ENCODE peak calls at places on chromosomes 6 and 20, in seven cellular contexts. N is A673, F is right lobe of liver, T is RWPE1, L is SK-N-SH, P is heart left ventricle, Y is tibial nerve. C is an unnamed sample.

GRCh38 chr6:127102299-127102698 is 16.2 kb upstream of the RSPO3 start:
- DNase-seq in N (peak; percentile 44), F (no peak), T (peak; percentile 39), L (no peak), P (no peak), Y (no peak), C (peak; percentile 6)

GRCh38 chr20:53208110-53208908 is 236.2 kb downstream of the TSHZ2 start:
- DNase-seq in N (peak; percentile 51), F (no peak), T (no peak), L (peak; percentile 17), P (no peak), Y (no peak), C (no peak)

GRCh38 chr6:135128268-135128914 is 52.7 kb upstream of the MYB start:
- DNase-seq in N (no peak), F (no peak), T (no peak), L (no peak), P (no peak), Y (no peak), C (no peak)

GRCh38 chr20:8244637-8245036 is 112.6 kb downstream of the PLCB1 start:
- DNase-seq in N (peak; percentile 10), F (no peak), T (no peak), L (no peak), P (no peak), Y (peak; percentile 79), C (peak; percentile 41)

GRCh38 chr6:122476131-122476530 is 4.5 kb upstream of the SERINC1 start:
- DNase-seq in N (peak; percentile 54), F (no peak), T (peak; percentile 23), L (peak; percentile 38), P (no peak), Y (no peak), C (no peak)

GRCh38 chr6:148347076-148348054 is 4.7 kb downstream of the SASH1 start:
- DNase-seq in N (no peak), F (no peak), T (no peak), L (no peak), P (no peak), Y (no peak), C (no peak)

GRCh38 chr20:48146303-48146702 is 361.0 kb upstream of the SULF2 start:
- DNase-seq in N (no peak), F (no peak), T (no peak), L (no peak), P (no peak), Y (no peak), C (no peak)

GRCh38 chr6:126153661-126154060 is 167.3 kb downstream of the TRMT11 start:
- DNase-seq in N (no peak), F (no peak), T (no peak), L (no peak), P (no peak), Y (no peak), C (no peak)

GRCh38 chr6:100300221-100300736 is 164.4 kb downstream of the SIM1 start:
- DNase-seq in N (no peak), F (no peak), T (peak; percentile 88), L (no peak), P (no peak), Y (no peak), C (no peak)

GRCh38 chr20:35328095-35328685 is 36.0 kb upstream of the FAM83C start:
- DNase-seq in N (no peak), F (no peak), T (no peak), L (no peak), P (no peak), Y (no peak), C (no peak)

GRCh38 chr6:129730477-129731165 is 20.6 kb upstream of the ARHGAP18 start:
- DNase-seq in N (peak; percentile 35), F (no peak), T (peak; percentile 20), L (no peak), P (no peak), Y (no peak), C (no peak)

GRCh38 chr6:28729501-28730402 is 194.0 kb downstream of the TRIM27 start:
- DNase-seq in N (peak; percentile 49), F (no peak), T (no peak), L (no peak), P (no peak), Y (no peak), C (no peak)

GRCh38 chr6:54718541-54719023 is 128.0 kb upstream of the FAM83B start:
- DNase-seq in N (no peak), F (no peak), T (no peak), L (no peak), P (no peak), Y (no peak), C (no peak)

GRCh38 chr20:46104262-46104661 is 13.9 kb upstream of the CD40 start:
- DNase-seq in N (no peak), F (no peak), T (no peak), L (no peak), P (no peak), Y (no peak), C (no peak)

GRCh38 chr20:46101957-46102356 is 12.2 kb upstream of the NCOA5 start:
- DNase-seq in N (no peak), F (no peak), T (no peak), L (no peak), P (no peak), Y (no peak), C (no peak)

GRCh38 chr20:46102940-46103339 is 13.2 kb upstream of the NCOA5 start:
- DNase-seq in N (no peak), F (no peak), T (no peak), L (no peak), P (no peak), Y (no peak), C (no peak)

GRCh38 chr20:46099491-46100287 is 9.9 kb upstream of the NCOA5 start:
- DNase-seq in N (no peak), F (no peak), T (no peak), L (no peak), P (no peak), Y (no peak), C (no peak)
- TF ChIP-seq CTCF in N (no peak), F (no peak), T (no peak), L (no peak), P (no peak), Y (no peak), C (peak; percentile 25)

GRCh38 chr6:1856381-1856780 is 246.7 kb downstream of the FOXC1 start:
- DNase-seq in N (peak; percentile 91), F (no peak), T (no peak), L (peak; percentile 48), P (no peak), Y (peak; percentile 53), C (no peak)
- TF ChIP-seq CTCF in N (peak; percentile 44), F (no peak), T (no peak), L (no peak), P (no peak), Y (no peak), C (no peak)

GRCh38 chr6:144285548-144285797 is 338 bp downstream of the UTRN start:
- DNase-seq in N (no peak), F (no peak), T (no peak), L (peak; percentile 8), P (no peak), Y (no peak), C (no peak)

GRCh38 chr6:144283781-144284473 is 1.2 kb upstream of the UTRN start:
- DNase-seq in N (peak; percentile 46), F (no peak), T (no peak), L (no peak), P (no peak), Y (no peak), C (no peak)

GRCh38 chr6:144285798-144286502 is 815 bp downstream of the UTRN start:
- DNase-seq in N (peak; percentile 51), F (peak; percentile 86), T (peak; percentile 37), L (peak; percentile 32), P (peak; percentile 91), Y (peak; percentile 49), C (peak; percentile 72)

GRCh38 chr6:144284753-144285547 is at the start of gene UTRN:
- DNase-seq in N (peak; percentile 89), F (peak; percentile 85), T (peak; percentile 73), L (peak; percentile 48), P (peak; percentile 92), Y (peak; percentile 73), C (peak; percentile 67)

GRCh38 chr6:144284474-144284752 is 722 bp upstream of the UTRN start:
- DNase-seq in N (no peak), F (no peak), T (no peak), L (no peak), P (no peak), Y (no peak), C (no peak)
- TF ChIP-seq CTCF in N (no peak), F (no peak), T (no peak), L (no peak), P (no peak), Y (no peak), C (no peak)

GRCh38 chr6:31462964-31463940 is 34.7 kb upstream of the MICB start:
- DNase-seq in N (peak; percentile 71), F (peak; percentile 93), T (peak; percentile 97), L (peak; percentile 69), P (peak; percentile 89), Y (peak; percentile 92), C (peak; percentile 81)
- TF ChIP-seq CTCF in N (no peak), F (no peak), T (no peak), L (no peak), P (no peak), Y (no peak), C (no peak)

C was measured in gastrocnemius medialis.